ENCODE peak calls at places on chromosomes 1 and 21, in ten cellular contexts. H is fibroblast of lung, Y is A549, X is tibial artery, N is left ventricle myocardium inferior, V is AG04450, S is adrenal gland, Z is heart right ventricle, A is IMR-90, C is hepatocyte. T is an unnamed sample.

GRCh38 chr1:26190373-26190987 is at the start of gene CATSPER4:
- DNase-seq in H (no peak), Y (peak), X (no peak), N (no peak), V (no peak), S (no peak), Z (no peak), A (no peak), C (peak), T (no peak)

GRCh38 chr1:147541672-147542548 is 609 bp downstream of the BCL9 start:
- DNase-seq in H (peak), Y (no peak), X (peak), N (peak), V (no peak), S (peak), Z (peak), A (peak), C (peak), T (peak)

GRCh38 chr1:229229137-229229720 is 41.7 kb upstream of the RAB4A start:
- DNase-seq in H (no peak), Y (peak), X (no peak), N (no peak), V (no peak), S (no peak), Z (no peak), A (no peak), C (peak), T (no peak)

GRCh38 chr1:94182191-94182590 is 55.2 kb downstream of the ARHGAP29 start:
- DNase-seq in H (no peak), Y (no peak), X (no peak), N (no peak), V (no peak), S (no peak), Z (no peak), A (no peak), C (no peak), T (no peak)

GRCh38 chr1:230231739-230232075 is 164.7 kb downstream of the GALNT2 start:
- DNase-seq in H (peak), Y (no peak), X (peak), N (peak), V (no peak), S (peak), Z (peak), A (peak), C (peak), T (no peak)

GRCh38 chr1:113255728-113256347 is 134.5 kb upstream of the MAGI3 start:
- DNase-seq in H (no peak), Y (no peak), X (no peak), N (no peak), V (no peak), S (no peak), Z (no peak), A (no peak), C (peak), T (no peak)

GRCh38 chr1:39293375-39294070 is 89.0 kb downstream of the MACF1 start:
- DNase-seq in H (no peak), Y (no peak), X (no peak), N (no peak), V (no peak), S (no peak), Z (no peak), A (peak), C (no peak), T (no peak)

GRCh38 chr1:219773110-219773509 is 155.2 kb downstream of the SLC30A10 start:
- DNase-seq in H (no peak), Y (no peak), X (no peak), N (no peak), V (no peak), S (no peak), Z (no peak), A (no peak), C (no peak), T (no peak)

GRCh38 chr1:213973129-213973528 is 14.6 kb upstream of the PROX1 start:
- DNase-seq in H (no peak), Y (no peak), X (no peak), N (no peak), V (no peak), S (no peak), Z (no peak), A (no peak), C (no peak), T (no peak)
- H3K27ac ChIP-seq in H (no peak), Y (no peak), X (no peak), N (no peak), V (no peak), S (no peak), Z (no peak), A (no peak), C (no peak), T (no peak)

GRCh38 chr1:14648931-14649860 is 50.7 kb downstream of the KAZN start:
- DNase-seq in H (no peak), Y (no peak), X (no peak), N (no peak), V (no peak), S (no peak), Z (no peak), A (no peak), C (no peak), T (no peak)

GRCh38 chr1:14647777-14648176 is 49.3 kb downstream of the KAZN start:
- DNase-seq in H (no peak), Y (no peak), X (no peak), N (no peak), V (no peak), S (no peak), Z (no peak), A (no peak), C (no peak), T (no peak)

GRCh38 chr1:14652840-14653239 is 54.4 kb downstream of the KAZN start:
- DNase-seq in H (no peak), Y (no peak), X (no peak), N (no peak), V (no peak), S (no peak), Z (no peak), A (no peak), C (no peak), T (no peak)

GRCh38 chr1:14650951-14651350 is 52.5 kb downstream of the KAZN start:
- DNase-seq in H (no peak), Y (no peak), X (no peak), N (no peak), V (no peak), S (no peak), Z (no peak), A (no peak), C (no peak), T (no peak)

GRCh38 chr1:14649976-14650375 is 51.5 kb downstream of the KAZN start:
- DNase-seq in H (no peak), Y (no peak), X (no peak), N (no peak), V (no peak), S (no peak), Z (no peak), A (no peak), C (no peak), T (no peak)
- H3K4me3 ChIP-seq in H (no peak), Y (no peak), X (no peak), N (no peak), V (no peak), S (no peak), Z (no peak), A (no peak), C (no peak), T (no peak)

DNA sequence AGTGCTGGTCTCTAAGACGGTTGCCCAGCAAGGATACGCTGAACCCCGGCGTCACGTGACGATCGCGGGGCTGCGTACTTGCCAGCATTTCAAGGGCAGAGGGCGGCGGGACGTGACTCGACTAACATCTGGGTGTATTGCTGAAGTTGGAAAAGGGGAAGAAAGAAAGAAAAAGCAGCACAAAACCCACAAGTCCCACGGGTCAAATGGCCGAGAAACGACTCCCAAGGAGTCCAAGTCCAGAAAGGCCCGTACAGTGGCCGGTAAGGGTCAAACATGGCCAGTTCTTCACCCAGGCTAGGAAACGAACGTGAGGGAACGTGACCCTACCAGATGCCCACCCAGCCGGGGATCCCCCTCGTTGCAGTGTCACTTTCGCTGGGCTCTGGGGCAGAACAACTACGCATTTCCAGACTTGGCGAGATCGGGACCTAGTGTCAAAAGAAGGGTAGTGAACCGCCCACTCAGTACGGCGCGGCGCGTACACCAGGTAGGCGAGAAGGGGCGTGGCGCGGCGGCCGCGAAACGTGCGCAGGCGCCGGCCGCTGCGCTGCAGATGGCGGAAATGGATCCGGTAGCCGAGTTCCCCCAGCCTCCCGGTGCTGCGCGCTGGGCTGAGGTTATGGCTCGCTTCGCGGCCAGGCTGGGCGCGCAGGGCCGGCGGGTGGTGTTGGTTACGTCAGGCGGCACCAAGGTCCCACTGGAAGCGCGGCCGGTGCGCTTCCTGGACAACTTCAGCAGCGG is at the start of the genes PPCS and ZMYND12:
- DNase-seq in H (peak), Y (peak), X (peak), N (peak), V (peak), S (peak), Z (peak), A (peak), C (peak), T (peak)
- TF ChIP-seq CTCF in H (no peak), Y (no peak), X (peak), N (peak), V (no peak), S (peak), Z (no peak), A (no peak), C (no peak), T (no peak)

GRCh38 chr1:244350027-244350426 is 101.7 kb downstream of the ADSS2 start:
- DNase-seq in H (no peak), Y (no peak), X (no peak), N (no peak), V (no peak), S (no peak), Z (no peak), A (no peak), C (no peak), T (peak)

GRCh38 chr1:244349103-244349531 is 102.6 kb downstream of the ADSS2 start:
- DNase-seq in H (peak), Y (peak), X (peak), N (no peak), V (no peak), S (peak), Z (no peak), A (peak), C (no peak), T (peak)

GRCh38 chr1:244346972-244347618 is 104.6 kb downstream of the ADSS2 start:
- DNase-seq in H (no peak), Y (no peak), X (no peak), N (no peak), V (no peak), S (no peak), Z (no peak), A (no peak), C (no peak), T (peak)

GRCh38 chr1:244347942-244348341 is 103.8 kb downstream of the ADSS2 start:
- DNase-seq in H (no peak), Y (no peak), X (no peak), N (no peak), V (no peak), S (no peak), Z (no peak), A (peak), C (peak), T (no peak)

GRCh38 chr1:244349581-244350001 is 102.1 kb downstream of the ADSS2 start:
- DNase-seq in H (no peak), Y (no peak), X (no peak), N (no peak), V (no peak), S (no peak), Z (no peak), A (peak), C (no peak), T (peak)
- H3K27ac ChIP-seq in H (peak), Y (peak), X (no peak), N (no peak), V (peak), S (no peak), Z (no peak), A (peak), C (peak), T (no peak)

GRCh38 chr1:114346480-114347029 is 164.4 kb downstream of the TRIM33 start:
- DNase-seq in H (peak), Y (peak), X (peak), N (peak), V (peak), S (peak), Z (peak), A (peak), C (peak), T (peak)

GRCh38 chr1:114342376-114342775 is 168.6 kb downstream of the TRIM33 start:
- DNase-seq in H (no peak), Y (no peak), X (no peak), N (no peak), V (no peak), S (no peak), Z (no peak), A (no peak), C (no peak), T (no peak)

GRCh38 chr1:114344656-114345055 is 166.3 kb downstream of the TRIM33 start:
- DNase-seq in H (peak), Y (no peak), X (no peak), N (no peak), V (no peak), S (no peak), Z (no peak), A (peak), C (no peak), T (no peak)

GRCh38 chr1:114347431-114348209 is 163.4 kb downstream of the TRIM33 start:
- DNase-seq in H (no peak), Y (no peak), X (no peak), N (no peak), V (no peak), S (no peak), Z (no peak), A (no peak), C (no peak), T (no peak)

GRCh38 chr1:114345930-114346479 is 165.0 kb downstream of the TRIM33 start:
- DNase-seq in H (peak), Y (no peak), X (peak), N (peak), V (no peak), S (peak), Z (peak), A (no peak), C (peak), T (no peak)
- H3K4me3 ChIP-seq in H (peak), Y (peak), X (peak), N (peak), V (peak), S (peak), Z (peak), A (peak), C (peak), T (peak)

GRCh38 chr21:34510148-34511142 is 1.6 kb downstream of the KCNE1 start:
- DNase-seq in H (peak), Y (peak), X (peak), N (peak), V (no peak), S (peak), Z (peak), A (peak), C (peak), T (peak)
- TF ChIP-seq CTCF in H (peak), Y (peak), X (peak), N (peak), V (peak), S (peak), Z (peak), A (peak), C (peak), T (peak)

GRCh38 chr1:200917291-200917817 is 22.7 kb downstream of the INAVA start:
- DNase-seq in H (no peak), Y (peak), X (no peak), N (peak), V (no peak), S (no peak), Z (no peak), A (no peak), C (no peak), T (no peak)
- H3K27ac ChIP-seq in H (no peak), Y (peak), X (no peak), N (no peak), V (no peak), S (no peak), Z (no peak), A (no peak), C (no peak), T (no peak)

DNA sequence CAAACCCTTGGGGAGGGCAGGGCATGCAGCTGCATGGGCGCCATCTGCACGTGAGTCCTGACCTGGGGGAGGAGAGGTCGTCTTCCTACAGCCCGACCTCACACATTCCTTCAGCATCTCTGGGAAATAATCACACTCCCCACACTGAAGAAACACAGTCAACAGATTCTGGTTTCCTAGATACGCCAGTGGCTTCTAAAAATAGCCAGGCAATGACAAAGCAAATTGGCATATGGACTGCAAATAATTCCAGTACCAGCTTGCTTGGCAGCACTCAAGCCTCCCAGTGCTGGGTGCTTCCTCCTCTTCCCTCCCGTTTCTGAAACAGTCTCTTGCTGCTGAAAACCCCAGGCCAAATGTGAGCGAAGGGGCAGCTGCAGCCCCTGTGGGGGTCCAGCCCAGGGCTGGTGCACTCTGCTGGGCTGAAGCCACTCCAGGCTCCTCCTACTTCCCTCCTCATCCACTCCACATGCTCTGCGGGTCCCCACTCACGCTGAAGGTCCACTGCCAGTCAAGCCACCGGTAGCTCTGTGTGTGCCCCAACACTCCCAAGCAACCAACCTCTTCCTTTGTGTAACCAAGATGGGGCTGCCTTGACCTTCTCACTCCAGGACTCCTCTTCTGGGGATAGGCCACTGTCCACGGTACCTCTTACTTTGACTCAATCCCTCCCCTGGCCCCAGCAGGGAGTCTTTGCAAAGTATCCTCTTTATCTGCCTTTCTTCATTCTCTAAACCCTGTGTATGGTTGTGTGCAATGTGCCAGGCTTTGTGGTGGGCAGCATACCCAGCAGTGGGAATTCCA is 69.0 kb downstream of the KCND3 start:
- DNase-seq in H (no peak), Y (peak), X (peak), N (peak), V (no peak), S (peak), Z (no peak), A (peak), C (no peak), T (peak)
- H3K4me3 ChIP-seq in H (no peak), Y (no peak), X (no peak), N (peak), V (no peak), S (no peak), Z (no peak), A (no peak), C (no peak), T (peak)